ENCODE peak calls at places on chromosomes 7 and 10, in eight cellular contexts. One of them, this sample, is unnamed.

GRCh38 chr7:27661776-27662489 is 750 bp downstream of the HIBADH start:
- DNase-seq in RWPE1: no peak
- DNase-seq in cardiac muscle cell: no peak
- DNase-seq in spleen: peak
- DNase-seq in cardiac fibroblast: peak
- DNase-seq in tibial artery: peak
- DNase-seq in nephron progenitor cell: no peak
- DNase-seq in heart right ventricle: no peak
- DNase-seq in this sample: peak

GRCh38 chr10:112221545-112221944 is 38.0 kb upstream of the GPAM start:
- DNase-seq in cardiac muscle cell: no peak
- DNase-seq in nephron progenitor cell: no peak
- DNase-seq in cardiac fibroblast: peak
- DNase-seq in spleen: no peak
- DNase-seq in tibial artery: no peak
- DNase-seq in heart right ventricle: no peak
- DNase-seq in RWPE1: no peak
- DNase-seq in this sample: no peak

GRCh38 chr10:12181065-12181775 is 14.5 kb downstream of the NUDT5 start:
- DNase-seq in RWPE1: no peak
- DNase-seq in nephron progenitor cell: no peak
- DNase-seq in cardiac muscle cell: no peak
- DNase-seq in cardiac fibroblast: peak
- DNase-seq in heart right ventricle: no peak
- DNase-seq in spleen: peak
- DNase-seq in tibial artery: no peak
- DNase-seq in this sample: no peak

GRCh38 chr7:25959168-25959734 is 192.7 kb upstream of the NFE2L3 start:
- DNase-seq in cardiac fibroblast: no peak
- DNase-seq in tibial artery: no peak
- DNase-seq in nephron progenitor cell: no peak
- DNase-seq in spleen: no peak
- DNase-seq in RWPE1: no peak
- DNase-seq in heart right ventricle: no peak
- DNase-seq in cardiac muscle cell: no peak
- DNase-seq in this sample: no peak

GRCh38 chr7:47786557-47787248 is 161.6 kb downstream of the PKD1L1 start:
- DNase-seq in RWPE1: peak
- DNase-seq in heart right ventricle: no peak
- DNase-seq in cardiac muscle cell: no peak
- DNase-seq in spleen: no peak
- DNase-seq in cardiac fibroblast: peak
- DNase-seq in nephron progenitor cell: peak
- DNase-seq in tibial artery: peak
- DNase-seq in this sample: peak

GRCh38 chr10:101618871-101619270 is 30.8 kb downstream of the DPCD start:
- DNase-seq in nephron progenitor cell: no peak
- DNase-seq in spleen: peak
- DNase-seq in cardiac fibroblast: no peak
- DNase-seq in tibial artery: no peak
- DNase-seq in heart right ventricle: no peak
- DNase-seq in RWPE1: no peak
- DNase-seq in cardiac muscle cell: no peak
- DNase-seq in this sample: no peak

GRCh38 chr10:3941676-3942075 is 156.7 kb upstream of the KLF6 start:
- DNase-seq in spleen: no peak
- DNase-seq in nephron progenitor cell: no peak
- DNase-seq in RWPE1: no peak
- DNase-seq in tibial artery: no peak
- DNase-seq in heart right ventricle: no peak
- DNase-seq in cardiac fibroblast: no peak
- DNase-seq in cardiac muscle cell: no peak
- DNase-seq in this sample: no peak

GRCh38 chr10:127971973-127972615 is 65.2 kb downstream of the PTPRE start:
- DNase-seq in cardiac muscle cell: no peak
- DNase-seq in heart right ventricle: no peak
- DNase-seq in cardiac fibroblast: no peak
- DNase-seq in nephron progenitor cell: no peak
- DNase-seq in tibial artery: no peak
- DNase-seq in RWPE1: no peak
- DNase-seq in spleen: no peak
- DNase-seq in this sample: no peak

GRCh38 chr7:39749177-39749576 is 125.8 kb downstream of the RALA start:
- DNase-seq in tibial artery: no peak
- DNase-seq in cardiac fibroblast: peak
- DNase-seq in heart right ventricle: no peak
- DNase-seq in spleen: no peak
- DNase-seq in RWPE1: no peak
- DNase-seq in nephron progenitor cell: no peak
- DNase-seq in cardiac muscle cell: no peak
- DNase-seq in this sample: peak

DNA sequence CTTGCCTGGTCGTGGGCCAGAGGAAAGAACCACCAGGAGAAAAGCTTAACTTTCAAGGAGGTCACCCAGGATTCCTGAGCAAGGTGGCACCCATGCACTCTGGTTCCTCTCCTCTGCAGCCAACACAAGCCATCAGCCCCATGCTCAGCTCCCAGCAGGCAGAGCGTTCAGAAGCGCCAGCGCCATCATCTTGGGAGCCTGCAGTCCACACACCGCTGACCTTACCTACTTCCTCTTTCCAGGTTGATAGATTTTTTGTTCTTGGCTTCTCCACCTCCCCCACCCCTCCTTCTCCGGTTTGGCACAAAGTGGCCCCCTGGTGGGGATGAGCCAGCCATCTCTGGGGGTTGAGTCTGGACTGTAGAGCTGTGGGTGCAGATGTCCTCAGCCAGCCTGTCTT is 1.7 kb upstream of the WDR86 start:
- DNase-seq in nephron progenitor cell: no peak
- DNase-seq in cardiac muscle cell: no peak
- DNase-seq in tibial artery: no peak
- DNase-seq in heart right ventricle: no peak
- DNase-seq in spleen: peak
- DNase-seq in cardiac fibroblast: no peak
- DNase-seq in RWPE1: no peak
- DNase-seq in this sample: no peak
- TF ChIP-seq CTCF in nephron progenitor cell: no peak
- TF ChIP-seq CTCF in cardiac muscle cell: no peak
- TF ChIP-seq CTCF in tibial artery: no peak
- TF ChIP-seq CTCF in heart right ventricle: no peak
- TF ChIP-seq CTCF in spleen: no peak
- TF ChIP-seq CTCF in cardiac fibroblast: no peak
- TF ChIP-seq CTCF in RWPE1: no peak
- TF ChIP-seq CTCF in this sample: no peak

GRCh38 chr7:155003215-155003999 is 483 bp upstream of the PAXIP1 start:
- DNase-seq in spleen: peak
- DNase-seq in cardiac fibroblast: peak
- DNase-seq in RWPE1: peak
- DNase-seq in cardiac muscle cell: peak
- DNase-seq in heart right ventricle: peak
- DNase-seq in nephron progenitor cell: peak
- DNase-seq in tibial artery: peak
- DNase-seq in this sample: peak

GRCh38 chr7:155002411-155003214 is at the start of gene PAXIP1:
- DNase-seq in heart right ventricle: peak
- DNase-seq in cardiac fibroblast: no peak
- DNase-seq in spleen: peak
- DNase-seq in tibial artery: peak
- DNase-seq in nephron progenitor cell: peak
- DNase-seq in cardiac muscle cell: peak
- DNase-seq in RWPE1: peak
- DNase-seq in this sample: peak

GRCh38 chr7:155011081-155011480 is 8.2 kb upstream of the PAXIP1 start:
- DNase-seq in nephron progenitor cell: no peak
- DNase-seq in tibial artery: no peak
- DNase-seq in cardiac muscle cell: no peak
- DNase-seq in heart right ventricle: no peak
- DNase-seq in spleen: no peak
- DNase-seq in cardiac fibroblast: no peak
- DNase-seq in RWPE1: no peak
- DNase-seq in this sample: no peak

GRCh38 chr7:155009570-155010157 is 6.7 kb upstream of the PAXIP1 start:
- DNase-seq in cardiac fibroblast: peak
- DNase-seq in tibial artery: no peak
- DNase-seq in nephron progenitor cell: no peak
- DNase-seq in heart right ventricle: no peak
- DNase-seq in RWPE1: no peak
- DNase-seq in spleen: no peak
- DNase-seq in cardiac muscle cell: no peak
- DNase-seq in this sample: peak

GRCh38 chr7:155007947-155008346 is 5.0 kb upstream of the PAXIP1 start:
- DNase-seq in nephron progenitor cell: no peak
- DNase-seq in tibial artery: no peak
- DNase-seq in spleen: no peak
- DNase-seq in RWPE1: no peak
- DNase-seq in heart right ventricle: no peak
- DNase-seq in cardiac fibroblast: peak
- DNase-seq in cardiac muscle cell: peak
- DNase-seq in this sample: no peak
- TF ChIP-seq CTCF in nephron progenitor cell: peak
- TF ChIP-seq CTCF in tibial artery: no peak
- TF ChIP-seq CTCF in spleen: peak
- TF ChIP-seq CTCF in RWPE1: no peak
- TF ChIP-seq CTCF in heart right ventricle: peak
- TF ChIP-seq CTCF in cardiac fibroblast: peak
- TF ChIP-seq CTCF in cardiac muscle cell: peak
- TF ChIP-seq CTCF in this sample: no peak

GRCh38 chr7:15018981-15019380 is 116.4 kb upstream of the DGKB start:
- DNase-seq in spleen: no peak
- DNase-seq in tibial artery: no peak
- DNase-seq in cardiac fibroblast: no peak
- DNase-seq in heart right ventricle: no peak
- DNase-seq in RWPE1: no peak
- DNase-seq in nephron progenitor cell: no peak
- DNase-seq in cardiac muscle cell: no peak
- DNase-seq in this sample: no peak

GRCh38 chr7:15015545-15016314 is 113.2 kb upstream of the DGKB start:
- DNase-seq in spleen: no peak
- DNase-seq in tibial artery: no peak
- DNase-seq in cardiac muscle cell: peak
- DNase-seq in cardiac fibroblast: peak
- DNase-seq in nephron progenitor cell: peak
- DNase-seq in heart right ventricle: peak
- DNase-seq in RWPE1: peak
- DNase-seq in this sample: peak

GRCh38 chr7:15016726-15017125 is 114.2 kb upstream of the DGKB start:
- DNase-seq in cardiac fibroblast: peak
- DNase-seq in spleen: no peak
- DNase-seq in heart right ventricle: no peak
- DNase-seq in nephron progenitor cell: no peak
- DNase-seq in cardiac muscle cell: no peak
- DNase-seq in tibial artery: no peak
- DNase-seq in RWPE1: peak
- DNase-seq in this sample: no peak

GRCh38 chr7:15012135-15012534 is 109.6 kb upstream of the DGKB start:
- DNase-seq in tibial artery: no peak
- DNase-seq in RWPE1: no peak
- DNase-seq in heart right ventricle: no peak
- DNase-seq in spleen: no peak
- DNase-seq in cardiac fibroblast: no peak
- DNase-seq in cardiac muscle cell: no peak
- DNase-seq in nephron progenitor cell: no peak
- DNase-seq in this sample: no peak

DNA sequence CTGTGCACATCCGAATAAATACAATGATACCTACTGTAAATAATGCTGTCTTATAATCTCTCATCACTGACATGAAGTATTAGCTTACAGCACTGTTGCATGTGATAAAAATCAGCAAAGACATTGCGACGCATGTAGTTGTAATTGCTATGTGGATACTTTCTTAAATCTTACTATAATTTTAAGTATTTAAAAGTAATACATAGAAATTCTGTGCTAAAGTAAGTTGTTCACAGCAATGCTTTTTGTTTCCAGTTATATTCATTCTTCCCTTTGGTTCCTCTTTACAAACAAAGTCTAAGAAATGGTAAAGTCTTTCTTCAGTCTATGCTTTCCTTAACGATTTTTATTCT is 113.7 kb upstream of the DGKB start:
- DNase-seq in tibial artery: no peak
- DNase-seq in spleen: no peak
- DNase-seq in nephron progenitor cell: no peak
- DNase-seq in cardiac muscle cell: no peak
- DNase-seq in cardiac fibroblast: no peak
- DNase-seq in heart right ventricle: no peak
- DNase-seq in RWPE1: no peak
- DNase-seq in this sample: no peak
- TF ChIP-seq CTCF in tibial artery: no peak
- TF ChIP-seq CTCF in spleen: no peak
- TF ChIP-seq CTCF in nephron progenitor cell: peak
- TF ChIP-seq CTCF in cardiac muscle cell: no peak
- TF ChIP-seq CTCF in cardiac fibroblast: no peak
- TF ChIP-seq CTCF in heart right ventricle: no peak
- TF ChIP-seq CTCF in RWPE1: no peak
- TF ChIP-seq CTCF in this sample: no peak

DNA sequence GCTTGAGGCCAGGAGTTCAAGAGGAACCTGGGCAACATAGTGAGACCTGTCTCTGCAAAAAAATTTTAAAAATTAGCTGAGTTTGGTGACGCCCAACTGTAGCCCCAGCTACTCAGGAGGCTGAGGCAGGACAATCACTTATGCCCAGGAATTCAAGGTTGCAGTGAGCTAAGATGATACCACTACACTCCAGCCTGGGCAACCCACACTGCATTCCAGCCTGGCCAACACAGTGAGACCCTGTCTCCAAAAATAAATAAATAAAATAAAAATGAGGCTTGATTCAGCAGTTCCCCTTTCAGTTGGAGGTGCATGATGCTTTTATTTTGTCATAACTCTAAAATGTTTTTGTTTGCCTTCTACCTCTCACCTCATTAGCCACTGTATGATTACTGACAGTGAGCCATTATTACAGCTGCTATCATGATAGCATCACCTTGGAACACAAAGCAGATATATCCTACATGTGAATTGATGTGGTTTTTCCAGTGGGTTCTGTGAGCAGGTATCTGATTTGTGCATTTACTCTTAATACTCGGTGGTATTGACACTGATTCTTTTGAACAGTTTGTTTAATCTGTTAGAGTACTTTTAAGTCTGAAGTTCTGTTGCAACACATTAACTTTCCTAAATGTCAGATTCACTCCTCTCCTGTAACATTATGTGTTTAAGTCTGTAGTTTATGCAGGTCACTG is 49.1 kb downstream of the ARID5B start:
- DNase-seq in tibial artery: no peak
- DNase-seq in heart right ventricle: no peak
- DNase-seq in nephron progenitor cell: no peak
- DNase-seq in cardiac fibroblast: no peak
- DNase-seq in cardiac muscle cell: no peak
- DNase-seq in spleen: no peak
- DNase-seq in RWPE1: no peak
- DNase-seq in this sample: no peak
- TF ChIP-seq CTCF in tibial artery: no peak
- TF ChIP-seq CTCF in heart right ventricle: no peak
- TF ChIP-seq CTCF in nephron progenitor cell: no peak
- TF ChIP-seq CTCF in cardiac fibroblast: no peak
- TF ChIP-seq CTCF in cardiac muscle cell: no peak
- TF ChIP-seq CTCF in spleen: no peak
- TF ChIP-seq CTCF in RWPE1: no peak
- TF ChIP-seq CTCF in this sample: no peak